ENCODE peak calls at places on chromosomes 7 and 10, in eight cellular contexts. One of them, this sample, is unnamed.

GRCh38 chr7:12761691-12762090 is 74.3 kb downstream of the ARL4A start:
- DNase-seq in AG04450: no peak
- DNase-seq in hepatocyte: no peak
- DNase-seq in GM06990: no peak
- DNase-seq in ovary: no peak
- DNase-seq in mesenchymal stem cell: no peak
- DNase-seq in fibroblast of the aortic adventitia: no peak
- DNase-seq in effector memory CD4-positive, alpha-beta T cell: no peak
- DNase-seq in this sample: no peak

GRCh38 chr10:132397671-132398565 is 918 bp downstream of the PWWP2B start:
- DNase-seq in mesenchymal stem cell: peak; percentile 69
- DNase-seq in AG04450: no peak
- DNase-seq in fibroblast of the aortic adventitia: peak; percentile 54
- DNase-seq in ovary: peak; percentile 52
- DNase-seq in GM06990: peak; percentile 34
- DNase-seq in hepatocyte: peak; percentile 68
- DNase-seq in effector memory CD4-positive, alpha-beta T cell: no peak
- DNase-seq in this sample: peak; percentile 20

GRCh38 chr7:93171606-93172226 is 23.5 kb upstream of the SAMD9L start:
- DNase-seq in effector memory CD4-positive, alpha-beta T cell: no peak
- DNase-seq in hepatocyte: no peak
- DNase-seq in ovary: no peak
- DNase-seq in GM06990: no peak
- DNase-seq in mesenchymal stem cell: no peak
- DNase-seq in AG04450: no peak
- DNase-seq in fibroblast of the aortic adventitia: peak; percentile 21
- DNase-seq in this sample: no peak

GRCh38 chr10:133079836-133080682 is 7.7 kb upstream of the ADGRA1 start:
- DNase-seq in mesenchymal stem cell: no peak
- DNase-seq in fibroblast of the aortic adventitia: no peak
- DNase-seq in effector memory CD4-positive, alpha-beta T cell: no peak
- DNase-seq in hepatocyte: peak; percentile 61
- DNase-seq in AG04450: no peak
- DNase-seq in ovary: no peak
- DNase-seq in GM06990: no peak
- DNase-seq in this sample: no peak

GRCh38 chr10:120205368-120206018 is 251.5 kb upstream of the PLPP4 start:
- DNase-seq in fibroblast of the aortic adventitia: no peak
- DNase-seq in AG04450: no peak
- DNase-seq in GM06990: no peak
- DNase-seq in ovary: no peak
- DNase-seq in hepatocyte: no peak
- DNase-seq in mesenchymal stem cell: no peak
- DNase-seq in effector memory CD4-positive, alpha-beta T cell: no peak
- DNase-seq in this sample: no peak

GRCh38 chr7:150811-151221 is 41.6 kb upstream of the FAM20C start:
- DNase-seq in fibroblast of the aortic adventitia: no peak
- DNase-seq in hepatocyte: no peak
- DNase-seq in AG04450: no peak
- DNase-seq in ovary: no peak
- DNase-seq in mesenchymal stem cell: no peak
- DNase-seq in GM06990: no peak
- DNase-seq in effector memory CD4-positive, alpha-beta T cell: no peak
- DNase-seq in this sample: no peak

GRCh38 chr10:13987472-13987871 is 343.3 kb downstream of the FRMD4A start:
- DNase-seq in AG04450: no peak
- DNase-seq in hepatocyte: no peak
- DNase-seq in effector memory CD4-positive, alpha-beta T cell: no peak
- DNase-seq in GM06990: peak; percentile 53
- DNase-seq in fibroblast of the aortic adventitia: peak; percentile 42
- DNase-seq in ovary: no peak
- DNase-seq in mesenchymal stem cell: peak; percentile 80
- DNase-seq in this sample: no peak

GRCh38 chr7:40073239-40073638 is 61.2 kb downstream of the MPLKIP start:
- DNase-seq in mesenchymal stem cell: no peak
- DNase-seq in AG04450: no peak
- DNase-seq in fibroblast of the aortic adventitia: no peak
- DNase-seq in ovary: no peak
- DNase-seq in GM06990: no peak
- DNase-seq in effector memory CD4-positive, alpha-beta T cell: no peak
- DNase-seq in hepatocyte: no peak
- DNase-seq in this sample: no peak

GRCh38 chr7:79282051-79282694 is 171.3 kb downstream of the MAGI2 start:
- DNase-seq in fibroblast of the aortic adventitia: peak; percentile 84
- DNase-seq in effector memory CD4-positive, alpha-beta T cell: no peak
- DNase-seq in hepatocyte: peak; percentile 60
- DNase-seq in mesenchymal stem cell: peak; percentile 81
- DNase-seq in ovary: no peak
- DNase-seq in GM06990: no peak
- DNase-seq in AG04450: peak; percentile 39
- DNase-seq in this sample: no peak

GRCh38 chr10:132263866-132264265 is 43.9 kb downstream of the STK32C start:
- DNase-seq in hepatocyte: no peak
- DNase-seq in fibroblast of the aortic adventitia: no peak
- DNase-seq in AG04450: no peak
- DNase-seq in mesenchymal stem cell: no peak
- DNase-seq in ovary: no peak
- DNase-seq in effector memory CD4-positive, alpha-beta T cell: no peak
- DNase-seq in GM06990: no peak
- DNase-seq in this sample: no peak

GRCh38 chr10:125156739-125157472 is 3.5 kb downstream of the CTBP2 start:
- DNase-seq in mesenchymal stem cell: no peak
- DNase-seq in fibroblast of the aortic adventitia: no peak
- DNase-seq in hepatocyte: no peak
- DNase-seq in ovary: no peak
- DNase-seq in GM06990: no peak
- DNase-seq in effector memory CD4-positive, alpha-beta T cell: no peak
- DNase-seq in AG04450: no peak
- DNase-seq in this sample: no peak

GRCh38 chr10:125155101-125155500 is 5.3 kb downstream of the CTBP2 start:
- DNase-seq in AG04450: no peak
- DNase-seq in mesenchymal stem cell: peak; percentile 34
- DNase-seq in hepatocyte: no peak
- DNase-seq in ovary: no peak
- DNase-seq in effector memory CD4-positive, alpha-beta T cell: no peak
- DNase-seq in fibroblast of the aortic adventitia: peak; percentile 77
- DNase-seq in GM06990: no peak
- DNase-seq in this sample: no peak

GRCh38 chr10:125154529-125154928 is 5.8 kb downstream of the CTBP2 start:
- DNase-seq in effector memory CD4-positive, alpha-beta T cell: no peak
- DNase-seq in fibroblast of the aortic adventitia: no peak
- DNase-seq in AG04450: no peak
- DNase-seq in hepatocyte: no peak
- DNase-seq in mesenchymal stem cell: peak; percentile 45
- DNase-seq in GM06990: no peak
- DNase-seq in ovary: no peak
- DNase-seq in this sample: no peak

GRCh38 chr10:125156196-125156595 is 4.2 kb downstream of the CTBP2 start:
- DNase-seq in AG04450: no peak
- DNase-seq in effector memory CD4-positive, alpha-beta T cell: no peak
- DNase-seq in fibroblast of the aortic adventitia: no peak
- DNase-seq in GM06990: no peak
- DNase-seq in ovary: no peak
- DNase-seq in mesenchymal stem cell: peak; percentile 28
- DNase-seq in hepatocyte: no peak
- DNase-seq in this sample: no peak

GRCh38 chr10:125155669-125156068 is 4.7 kb downstream of the CTBP2 start:
- DNase-seq in fibroblast of the aortic adventitia: no peak
- DNase-seq in mesenchymal stem cell: peak; percentile 18
- DNase-seq in GM06990: no peak
- DNase-seq in ovary: no peak
- DNase-seq in hepatocyte: no peak
- DNase-seq in effector memory CD4-positive, alpha-beta T cell: no peak
- DNase-seq in AG04450: no peak
- DNase-seq in this sample: no peak
- H3K4me3 ChIP-seq in fibroblast of the aortic adventitia: no peak overlapping the region
- H3K4me3 ChIP-seq in mesenchymal stem cell: no peak overlapping the region
- H3K4me3 ChIP-seq in GM06990: no peak overlapping the region
- H3K4me3 ChIP-seq in ovary: no peak overlapping the region
- H3K4me3 ChIP-seq in hepatocyte: no peak overlapping the region
- H3K4me3 ChIP-seq in effector memory CD4-positive, alpha-beta T cell: no peak overlapping the region
- H3K4me3 ChIP-seq in AG04450: no peak overlapping the region
- H3K4me3 ChIP-seq in this sample: no peak overlapping the region

DNA sequence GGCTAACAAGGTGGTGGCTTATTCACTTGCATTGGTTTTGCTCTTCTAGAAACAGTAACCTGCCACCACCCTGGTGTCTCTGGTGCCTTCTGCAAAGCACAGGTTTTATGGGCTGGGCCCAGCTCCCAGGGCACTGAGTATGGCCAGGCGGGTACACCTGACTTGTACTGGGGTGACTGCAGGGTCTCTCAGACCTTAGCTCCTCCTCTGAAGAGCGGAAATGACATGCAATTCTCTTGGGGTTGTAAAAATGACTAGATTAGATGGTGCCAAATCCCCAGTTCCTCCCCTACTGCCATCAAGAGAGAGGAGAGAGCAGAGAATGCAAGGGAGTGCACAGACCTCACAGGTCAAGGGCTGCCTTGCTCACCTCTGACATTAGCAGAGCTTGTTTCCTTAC is 14.7 kb downstream of the ESYT2 start:
- DNase-seq in effector memory CD4-positive, alpha-beta T cell: no peak
- DNase-seq in hepatocyte: no peak
- DNase-seq in AG04450: no peak
- DNase-seq in fibroblast of the aortic adventitia: no peak
- DNase-seq in ovary: no peak
- DNase-seq in mesenchymal stem cell: no peak
- DNase-seq in GM06990: no peak
- DNase-seq in this sample: peak; percentile 58
- H3K4me3 ChIP-seq in effector memory CD4-positive, alpha-beta T cell: no peak overlapping the region
- H3K4me3 ChIP-seq in hepatocyte: no peak overlapping the region
- H3K4me3 ChIP-seq in AG04450: no peak overlapping the region
- H3K4me3 ChIP-seq in fibroblast of the aortic adventitia: no peak overlapping the region
- H3K4me3 ChIP-seq in ovary: no peak overlapping the region
- H3K4me3 ChIP-seq in mesenchymal stem cell: peak overlapping the region; percentile 69
- H3K4me3 ChIP-seq in GM06990: no peak overlapping the region
- H3K4me3 ChIP-seq in this sample: no peak overlapping the region

DNA sequence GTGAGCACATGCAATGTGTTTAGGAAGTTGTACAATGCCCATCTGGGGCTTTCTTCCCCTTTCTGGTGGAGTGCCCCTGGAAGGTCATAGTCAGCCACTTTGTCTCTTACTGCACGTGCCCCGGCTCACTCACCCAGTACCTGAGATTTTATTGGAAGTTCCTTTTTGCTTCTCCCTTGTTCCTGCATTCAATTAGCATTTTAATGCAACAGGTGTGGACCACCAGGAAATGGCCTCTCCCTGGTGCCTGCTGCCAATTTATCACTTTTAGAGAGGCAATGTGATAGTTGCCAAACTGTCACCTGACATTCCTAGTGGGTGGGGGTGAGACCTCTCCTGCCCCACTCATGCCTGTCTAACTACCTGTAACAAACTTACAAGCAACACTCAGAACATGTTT is 293.4 kb upstream of the DKK1 start:
- DNase-seq in mesenchymal stem cell: no peak
- DNase-seq in fibroblast of the aortic adventitia: no peak
- DNase-seq in AG04450: no peak
- DNase-seq in hepatocyte: no peak
- DNase-seq in ovary: no peak
- DNase-seq in effector memory CD4-positive, alpha-beta T cell: no peak
- DNase-seq in GM06990: no peak
- DNase-seq in this sample: no peak
- H3K4me3 ChIP-seq in mesenchymal stem cell: no peak overlapping the region
- H3K4me3 ChIP-seq in fibroblast of the aortic adventitia: no peak overlapping the region
- H3K4me3 ChIP-seq in AG04450: no peak overlapping the region
- H3K4me3 ChIP-seq in hepatocyte: no peak overlapping the region
- H3K4me3 ChIP-seq in ovary: no peak overlapping the region
- H3K4me3 ChIP-seq in effector memory CD4-positive, alpha-beta T cell: no peak overlapping the region
- H3K4me3 ChIP-seq in GM06990: no peak overlapping the region
- H3K4me3 ChIP-seq in this sample: no peak overlapping the region

DNA sequence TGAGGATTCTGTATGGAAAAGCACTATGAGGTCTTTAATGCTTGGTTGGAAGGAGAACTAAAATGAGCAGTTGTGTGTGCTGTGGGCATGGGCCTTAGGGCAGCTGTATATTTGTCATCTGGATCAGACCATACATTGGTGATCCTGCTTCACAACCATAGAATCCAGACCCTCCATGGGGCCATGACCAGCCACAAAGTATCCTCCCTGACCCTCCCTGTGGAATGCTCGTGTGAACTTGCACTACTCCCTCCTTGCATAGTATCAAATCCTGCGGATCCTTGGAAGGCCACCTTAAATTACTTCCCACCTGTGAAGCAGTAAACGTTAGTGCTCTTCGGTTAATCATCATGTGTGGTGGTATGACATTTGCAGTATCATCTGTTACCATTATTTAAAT is 67.1 kb downstream of the BMPR1A start:
- DNase-seq in effector memory CD4-positive, alpha-beta T cell: no peak
- DNase-seq in fibroblast of the aortic adventitia: no peak
- DNase-seq in AG04450: no peak
- DNase-seq in ovary: no peak
- DNase-seq in hepatocyte: no peak
- DNase-seq in mesenchymal stem cell: no peak
- DNase-seq in GM06990: no peak
- DNase-seq in this sample: no peak
- H3K4me3 ChIP-seq in effector memory CD4-positive, alpha-beta T cell: no peak overlapping the region
- H3K4me3 ChIP-seq in fibroblast of the aortic adventitia: no peak overlapping the region
- H3K4me3 ChIP-seq in AG04450: no peak overlapping the region
- H3K4me3 ChIP-seq in ovary: no peak overlapping the region
- H3K4me3 ChIP-seq in hepatocyte: no peak overlapping the region
- H3K4me3 ChIP-seq in mesenchymal stem cell: no peak overlapping the region
- H3K4me3 ChIP-seq in GM06990: no peak overlapping the region
- H3K4me3 ChIP-seq in this sample: no peak overlapping the region

GRCh38 chr7:104442461-104442860 is 114.1 kb downstream of the LHFPL3 start:
- DNase-seq in effector memory CD4-positive, alpha-beta T cell: no peak
- DNase-seq in GM06990: no peak
- DNase-seq in hepatocyte: no peak
- DNase-seq in AG04450: no peak
- DNase-seq in ovary: no peak
- DNase-seq in fibroblast of the aortic adventitia: no peak
- DNase-seq in mesenchymal stem cell: no peak
- DNase-seq in this sample: no peak
- H3K4me3 ChIP-seq in effector memory CD4-positive, alpha-beta T cell: no peak overlapping the region
- H3K4me3 ChIP-seq in GM06990: no peak overlapping the region
- H3K4me3 ChIP-seq in hepatocyte: no peak overlapping the region
- H3K4me3 ChIP-seq in AG04450: no peak overlapping the region
- H3K4me3 ChIP-seq in ovary: no peak overlapping the region
- H3K4me3 ChIP-seq in fibroblast of the aortic adventitia: no peak overlapping the region
- H3K4me3 ChIP-seq in mesenchymal stem cell: no peak overlapping the region
- H3K4me3 ChIP-seq in this sample: no peak overlapping the region

This sample was measured in CD4-positive, alpha-beta memory T cell.